ENCODE peak calls at places on chromosomes 6 and 20, in seven cellular contexts. C is fibroblast of lung, G is skeletal muscle cell, E is HTR-8/SVneo, W is smooth muscle cell of the brain vasculature, P is ecto neural progenitor cell, S is KG1. N is an unnamed sample.

GRCh38 chr6:142459267-142459666 is 157.5 kb downstream of the ADGRG6 start:
- DNase-seq in P (no peak), C (no peak), W (no peak), S (no peak), E (no peak), G (no peak), N (no peak)

GRCh38 chr6:110357696-110358535 is at the start of gene METTL24:
- DNase-seq in C (no peak), W (no peak), E (no peak), G (no peak), S (no peak), P (peak), N (no peak)

GRCh38 chr6:34888874-34889555 is at the start of gene ANKS1A:
- DNase-seq in P (peak), S (peak), G (no peak), C (peak), W (no peak), E (peak), N (peak)

GRCh38 chr6:156167289-156168076 is 609.7 kb upstream of the ARID1B start:
- DNase-seq in W (no peak), C (peak), E (no peak), G (no peak), P (no peak), S (no peak), N (no peak)

GRCh38 chr6:163948250-163948649 is 533.7 kb downstream of the QKI start:
- DNase-seq in G (no peak), E (no peak), P (no peak), W (no peak), S (no peak), C (no peak), N (no peak)

GRCh38 chr6:16324622-16325225 is 86.3 kb downstream of the GMPR start:
- DNase-seq in W (no peak), P (no peak), C (no peak), E (no peak), S (no peak), G (no peak), N (no peak)

GRCh38 chr6:38143191-38144154 is 323.9 kb downstream of the ZFAND3 start:
- DNase-seq in S (no peak), G (no peak), P (no peak), E (no peak), C (peak), W (no peak), N (no peak)

GRCh38 chr6:18034798-18035202 is 47.4 kb upstream of the KIF13A start:
- DNase-seq in G (no peak), C (peak), P (no peak), S (no peak), W (no peak), E (no peak), N (peak)

GRCh38 chr6:45187841-45188240 is 140.3 kb upstream of the RUNX2 start:
- DNase-seq in E (peak), P (no peak), S (no peak), C (peak), W (no peak), G (peak), N (no peak)

GRCh38 chr6:40907198-40907701 is 131.8 kb downstream of the UNC5CL start:
- DNase-seq in C (peak), G (no peak), S (no peak), P (no peak), W (no peak), E (peak), N (no peak)

GRCh38 chr6:46251583-46252339 is 81.0 kb upstream of the ENPP5 start:
- DNase-seq in G (no peak), S (no peak), W (no peak), P (no peak), C (no peak), E (no peak), N (no peak)

GRCh38 chr20:47133809-47134456 is 222.6 kb downstream of the ZMYND8 start:
- DNase-seq in P (no peak), E (peak), G (no peak), C (peak), S (no peak), W (no peak), N (no peak)

GRCh38 chr6:33789550-33789895 is 593 bp upstream of the LEMD2 start:
- DNase-seq in E (no peak), C (no peak), G (no peak), S (no peak), W (no peak), P (no peak), N (no peak)

N was measured in HCT116.